ENCODE peak calls at places on chromosome 13, in five cellular contexts. P, A, K, J and N are unnamed samples. For H3K27me3, the result is how much of the 10 kb centered on the place peaks cover.

GRCh38 chr13:23583491-23583890 is 13.3 kb downstream of the TNFRSF19 start:
- DNase-seq in P (no peak), A (no peak), K (no peak), J (no peak), N (no peak)

GRCh38 chr13:46679369-46680180 is 117.4 kb downstream of the ESD start:
- DNase-seq in P (no peak), A (peak), K (peak), J (peak), N (peak)

GRCh38 chr13:59677966-59678814 is 485.5 kb downstream of the DIAPH3 start:
- DNase-seq in P (no peak), A (peak), K (no peak), J (no peak), N (no peak)

GRCh38 chr13:77300176-77301141 is 26.4 kb downstream of the MYCBP2 start:
- DNase-seq in P (no peak), A (no peak), K (no peak), J (no peak), N (no peak)

GRCh38 chr13:74287672-74288169 is 153.5 kb upstream of the KLF12 start:
- DNase-seq in P (peak), A (peak), K (peak), J (peak), N (peak)

GRCh38 chr13:92224052-92224821 is 825.8 kb downstream of the GPC5 start:
- DNase-seq in P (no peak), A (no peak), K (no peak), J (no peak), N (no peak)

GRCh38 chr13:102703721-102704035 is 8.8 kb upstream of the METTL21C start:
- DNase-seq in P (no peak), A (no peak), K (no peak), J (no peak), N (no peak)

GRCh38 chr13:21673592-21674270 is 2.9 kb downstream of the FGF9 start:
- DNase-seq in P (no peak), A (peak), K (peak), J (no peak), N (peak)

GRCh38 chr13:113547248-113547971 is 37.1 kb upstream of the TFDP1 start:
- DNase-seq in P (peak), A (no peak), K (peak), J (peak), N (no peak)

GRCh38 chr13:113291997-113292862 is 4.8 kb upstream of the LAMP1 start:
- DNase-seq in P (peak), A (no peak), K (no peak), J (no peak), N (no peak)

GRCh38 chr13:25111557-25111956 is 15.6 kb downstream of the PABPC3 start:
- DNase-seq in P (no peak), A (no peak), K (no peak), J (no peak), N (no peak)

GRCh38 chr13:45728759-45729158 is 26.6 kb downstream of the CBY2 start:
- DNase-seq in P (no peak), A (no peak), K (no peak), J (no peak), N (no peak)

GRCh38 chr13:28059214-28059613 is 41.2 kb downstream of the FLT3 start:
- DNase-seq in P (no peak), A (peak), K (peak), J (no peak), N (peak)

GRCh38 chr13:113588394-113589111 is 4.0 kb downstream of the TFDP1 start:
- DNase-seq in P (no peak), A (no peak), K (no peak), J (no peak), N (no peak)

GRCh38 chr13:39712626-39713025 is 57.2 kb downstream of the COG6 start:
- DNase-seq in P (no peak), A (no peak), K (no peak), J (no peak), N (no peak)

GRCh38 chr13:28320884-28321574 is 173.9 kb downstream of the FLT1 start:
- DNase-seq in P (no peak), A (no peak), K (no peak), J (no peak), N (no peak)

GRCh38 chr13:27868639-27869435 is 51.0 kb upstream of the PDX1 start:
- DNase-seq in P (no peak), A (no peak), K (no peak), J (no peak), N (no peak)

GRCh38 chr13:29362849-29363604 is 232.5 kb downstream of the SLC7A1 start:
- DNase-seq in P (no peak), A (peak), K (no peak), J (no peak), N (peak)

GRCh38 chr13:96379967-96380366 is 290.1 kb downstream of the HS6ST3 start:
- DNase-seq in P (no peak), A (no peak), K (no peak), J (no peak), N (no peak)

GRCh38 chr13:60696602-60697001 is 299.6 kb downstream of the TDRD3 start:
- DNase-seq in P (no peak), A (no peak), K (no peak), J (no peak), N (no peak)

GRCh38 chr13:27920677-27921420 is 1.0 kb downstream of the PDX1 start:
- DNase-seq in P (no peak), A (no peak), K (no peak), J (no peak), N (no peak)

GRCh38 chr13:80132741-80133601 is 208.0 kb downstream of the SPRY2 start:
- DNase-seq in P (peak), A (no peak), K (peak), J (peak), N (no peak)

GRCh38 chr13:113229791-113230190 is 20.4 kb downstream of the CUL4A start:
- DNase-seq in P (no peak), A (no peak), K (no peak), J (no peak), N (no peak)

GRCh38 chr13:35979378-35979911 is 151.7 kb downstream of the DCLK1 start:
- DNase-seq in P (peak), A (no peak), K (no peak), J (peak), N (no peak)

GRCh38 chr13:35552172-35552844 is 75.8 kb upstream of the MAB21L1 start:
- DNase-seq in P (no peak), A (no peak), K (no peak), J (no peak), N (no peak)

GRCh38 chr13:97122381-97122996 is 99.6 kb upstream of the MBNL2 start:
- DNase-seq in P (no peak), A (no peak), K (no peak), J (no peak), N (no peak)

GRCh38 chr13:49655906-49656305 is 27.6 kb downstream of the ARL11 start:
- DNase-seq in P (no peak), A (no peak), K (no peak), J (no peak), N (no peak)

GRCh38 chr13:25237083-25237482 is 50.2 kb downstream of the MTMR6 start:
- DNase-seq in P (no peak), A (no peak), K (no peak), J (no peak), N (no peak)

GRCh38 chr13:46124967-46125933 is 20.4 kb upstream of the CPB2 start:
- DNase-seq in P (no peak), A (no peak), K (no peak), J (no peak), N (no peak)

GRCh38 chr13:102038787-102039186 is 363.1 kb downstream of the FGF14 start:
- DNase-seq in P (no peak), A (no peak), K (no peak), J (no peak), N (no peak)

GRCh38 chr13:51539887-51540286 is 44.4 kb upstream of the WDFY2 start:
- DNase-seq in P (no peak), A (no peak), K (no peak), J (no peak), N (no peak)

GRCh38 chr13:44471686-44472085 is 98.1 kb downstream of the SERP2 start:
- DNase-seq in P (no peak), A (no peak), K (no peak), J (no peak), N (no peak)

DNA sequence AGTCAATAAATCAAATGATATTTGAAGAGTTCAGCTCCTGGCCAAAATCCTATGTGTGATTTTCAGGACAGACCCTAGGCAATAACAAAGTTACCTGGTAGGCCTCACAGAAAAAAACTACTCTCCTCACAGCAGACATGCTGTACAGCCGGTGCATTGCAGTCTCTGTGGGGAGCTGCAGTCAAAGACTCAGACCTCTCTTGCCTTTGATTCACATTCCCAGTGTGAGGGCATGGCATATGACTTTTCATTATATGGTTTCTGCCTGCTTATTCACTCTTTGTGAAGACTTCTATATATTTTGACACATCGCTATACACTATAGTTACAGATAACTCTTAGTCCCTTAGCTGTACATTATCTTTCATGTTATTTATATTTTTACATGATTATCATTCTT is 2684.3 kb upstream of the PCDH20 start:
- DNase-seq in P (no peak), A (no peak), K (no peak), J (no peak), N (no peak)
- H3K4me3 ChIP-seq in P (no peak), A (no peak), K (no peak), J (no peak), N (no peak)

DNA sequence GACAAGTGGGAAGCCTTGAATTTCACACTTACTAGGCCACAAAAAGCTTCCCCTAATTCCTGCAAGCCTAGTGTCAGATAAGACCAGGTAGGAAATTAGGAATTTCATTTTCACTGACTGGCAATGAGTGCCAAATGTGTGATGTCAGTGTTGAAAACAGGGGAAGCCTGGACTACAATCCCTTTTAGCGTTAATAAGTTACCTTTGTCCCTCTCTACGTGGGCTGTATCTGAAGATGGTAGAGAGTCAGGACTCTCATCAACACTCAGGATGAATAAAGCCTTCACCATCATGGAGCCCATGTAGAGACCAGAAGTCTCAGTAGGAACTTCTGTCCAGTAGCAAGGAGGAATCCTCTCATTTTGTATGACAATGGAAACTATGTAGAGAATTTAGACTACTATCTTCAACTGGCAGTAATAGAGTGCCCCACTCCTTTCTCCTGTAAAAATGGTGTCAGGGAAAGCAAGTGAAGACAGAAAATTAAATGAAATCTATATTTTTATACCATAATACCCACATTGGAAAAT is 324.1 kb upstream of the KLHL1 start:
- DNase-seq in P (no peak), A (no peak), K (no peak), J (no peak), N (no peak)
- H3K27me3 ChIP-seq in P (under half), A (under half), K (under half), J (under half), N (under half)

DNA sequence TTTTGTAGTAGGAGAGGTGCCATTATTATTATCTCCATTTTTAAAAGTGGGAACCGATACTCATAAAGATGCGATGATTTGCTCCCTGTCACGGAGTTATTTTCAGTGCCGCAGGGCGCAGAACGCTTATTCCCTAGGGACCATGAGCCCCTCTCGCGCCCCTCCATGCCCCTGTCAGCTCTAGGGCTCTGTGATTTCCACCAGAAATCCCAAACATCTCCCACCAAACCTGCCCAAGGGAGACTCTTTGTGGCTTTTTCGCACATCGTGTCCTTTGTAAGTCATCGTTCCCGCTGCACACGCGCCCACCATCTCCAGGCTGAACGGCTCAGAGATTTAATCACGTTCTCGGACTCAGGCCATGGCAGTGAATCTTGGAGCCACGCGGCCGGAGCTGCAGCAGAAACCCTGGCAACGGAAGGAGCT is 105.1 kb downstream of the DNAJC15 start:
- DNase-seq in P (no peak), A (no peak), K (no peak), J (no peak), N (no peak)
- H3K4me3 ChIP-seq in P (no peak), A (no peak), K (no peak), J (peak), N (no peak)

DNA sequence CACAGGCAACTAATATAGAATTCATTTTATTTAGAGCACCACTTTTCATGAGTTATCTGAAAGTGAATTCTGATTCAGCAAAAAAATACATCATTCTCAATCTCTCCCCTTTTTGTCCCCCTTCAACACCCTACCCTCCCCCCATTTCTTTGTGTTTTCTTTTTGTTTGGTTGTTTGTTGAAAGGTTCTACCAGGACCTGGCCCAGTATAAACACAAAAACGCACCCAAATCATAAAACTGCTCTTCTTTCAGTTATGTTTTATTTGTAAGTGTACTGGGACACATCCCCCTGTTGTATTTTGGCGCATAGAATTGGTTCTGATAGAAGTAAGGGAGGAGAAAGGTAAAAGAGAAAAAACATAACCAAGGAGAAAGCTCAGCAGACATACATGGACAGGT is 4.4 kb downstream of the POU4F1 start:
- DNase-seq in P (no peak), A (no peak), K (no peak), J (no peak), N (no peak)
- H3K27me3 ChIP-seq in P (half or more), A (half or more), K (under half), J (under half), N (half or more)

DNA sequence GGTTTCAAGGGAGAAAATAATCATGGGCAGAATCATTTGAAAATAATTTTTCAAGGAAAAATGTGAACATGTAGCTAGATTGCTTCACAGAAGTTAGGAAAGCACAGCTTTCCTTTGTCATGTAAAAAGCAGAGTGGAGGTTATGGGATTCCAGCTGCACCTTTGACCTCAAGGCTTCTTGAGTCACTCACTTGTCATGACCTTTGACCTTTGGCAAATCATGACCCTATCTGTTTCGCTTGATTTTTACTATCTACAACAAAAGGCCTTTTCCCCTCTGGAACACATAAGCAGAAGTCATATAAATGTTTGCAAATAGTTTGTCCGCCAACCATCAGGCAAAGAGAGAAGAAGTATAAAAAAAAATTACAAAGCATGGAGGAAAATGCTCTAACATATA is 210.7 kb upstream of the MIR17HG start:
- DNase-seq in P (no peak), A (no peak), K (no peak), J (no peak), N (no peak)
- H3K4me3 ChIP-seq in P (no peak), A (no peak), K (no peak), J (no peak), N (no peak)

GRCh38 chr13:111115051-111115840 is at the start of gene ARHGEF7:
- DNase-seq in P (no peak), A (peak), K (no peak), J (peak), N (no peak)
- H3K27me3 ChIP-seq in P (half or more), A (under half), K (under half), J (under half), N (under half)

GRCh38 chr13:99871249-99871898 is 100.2 kb downstream of the ZIC5 start:
- DNase-seq in P (no peak), A (no peak), K (no peak), J (no peak), N (no peak)
- H3K4me3 ChIP-seq in P (no peak), A (no peak), K (no peak), J (no peak), N (no peak)

GRCh38 chr13:20585371-20585770 is 18.4 kb downstream of the IFT88 start:
- DNase-seq in P (no peak), A (no peak), K (no peak), J (no peak), N (no peak)
- H3K27me3 ChIP-seq in P (under half), A (under half), K (under half), J (under half), N (under half)

GRCh38 chr13:76292726-76293125 is 593.5 kb downstream of the KCTD12 start:
- DNase-seq in P (no peak), A (no peak), K (no peak), J (no peak), N (no peak)

GRCh38 chr13:76292031-76292430 is 594.2 kb downstream of the KCTD12 start:
- DNase-seq in P (no peak), A (no peak), K (no peak), J (no peak), N (no peak)

GRCh38 chr13:76296751-76297150 is 589.5 kb downstream of the KCTD12 start:
- DNase-seq in P (no peak), A (no peak), K (no peak), J (no peak), N (no peak)

GRCh38 chr13:76293346-76293745 is 592.9 kb downstream of the KCTD12 start:
- DNase-seq in P (no peak), A (no peak), K (no peak), J (no peak), N (no peak)

DNA sequence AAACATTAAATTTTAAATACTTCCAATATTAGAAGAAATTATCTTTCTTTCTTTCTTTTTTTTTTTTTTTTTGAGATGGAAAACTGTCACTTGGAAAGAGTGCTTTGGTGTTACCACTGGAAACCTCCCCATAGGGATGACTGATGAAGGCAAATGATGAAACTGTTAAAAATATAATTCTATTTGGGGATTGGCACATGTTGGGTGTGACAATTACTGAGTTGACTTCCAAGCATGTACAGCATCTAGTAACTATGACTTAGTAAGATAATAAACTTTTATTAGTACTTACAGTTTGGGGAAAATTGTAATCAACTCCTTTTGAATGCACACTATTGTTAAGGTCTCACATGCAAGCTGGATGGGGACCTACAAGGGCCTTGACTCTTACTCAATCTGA is 592.5 kb downstream of the KCTD12 start:
- DNase-seq in P (no peak), A (no peak), K (no peak), J (no peak), N (no peak)
- H3K4me3 ChIP-seq in P (no peak), A (no peak), K (no peak), J (no peak), N (no peak)